ENCODE peak calls at places on chromosomes 13 and 19, in five cellular contexts. One of them, this sample, is unnamed.

GRCh38 chr13:46926856-46927625 is 30.2 kb upstream of the HTR2A start:
- DNase-seq in WERI-Rb-1: no peak
- DNase-seq in foreskin fibroblast: peak
- DNase-seq in colonic mucosa: no peak
- DNase-seq in mucosa of descending colon: no peak
- DNase-seq in this sample: no peak

GRCh38 chr19:10998045-10998533 is 37.3 kb downstream of the SMARCA4 start:
- DNase-seq in colonic mucosa: peak
- DNase-seq in foreskin fibroblast: no peak
- DNase-seq in WERI-Rb-1: no peak
- DNase-seq in mucosa of descending colon: no peak
- DNase-seq in this sample: no peak

GRCh38 chr19:52140077-52140710 is 456 bp upstream of the ZNF616 start:
- DNase-seq in mucosa of descending colon: no peak
- DNase-seq in foreskin fibroblast: no peak
- DNase-seq in colonic mucosa: no peak
- DNase-seq in WERI-Rb-1: no peak
- DNase-seq in this sample: no peak

GRCh38 chr13:100089633-100090032 is 740 bp downstream of the PCCA start:
- DNase-seq in WERI-Rb-1: no peak
- DNase-seq in colonic mucosa: peak
- DNase-seq in mucosa of descending colon: no peak
- DNase-seq in foreskin fibroblast: no peak
- DNase-seq in this sample: peak

GRCh38 chr19:5075603-5076002 is 106.7 kb downstream of the KDM4B start:
- DNase-seq in mucosa of descending colon: no peak
- DNase-seq in colonic mucosa: no peak
- DNase-seq in foreskin fibroblast: no peak
- DNase-seq in WERI-Rb-1: no peak
- DNase-seq in this sample: no peak

GRCh38 chr13:106038752-106039151 is 496.7 kb downstream of the EFNB2 start:
- DNase-seq in mucosa of descending colon: no peak
- DNase-seq in WERI-Rb-1: no peak
- DNase-seq in foreskin fibroblast: peak
- DNase-seq in colonic mucosa: no peak
- DNase-seq in this sample: no peak

GRCh38 chr13:20181180-20181579 is 11.6 kb downstream of the GJB2 start:
- DNase-seq in foreskin fibroblast: no peak
- DNase-seq in WERI-Rb-1: no peak
- DNase-seq in colonic mucosa: no peak
- DNase-seq in mucosa of descending colon: no peak
- DNase-seq in this sample: no peak

GRCh38 chr13:27481766-27482165 is 31.4 kb upstream of the MTIF3 start:
- DNase-seq in foreskin fibroblast: peak
- DNase-seq in colonic mucosa: peak
- DNase-seq in WERI-Rb-1: peak
- DNase-seq in mucosa of descending colon: no peak
- DNase-seq in this sample: no peak

GRCh38 chr13:95118541-95119324 is 182.5 kb downstream of the ABCC4 start:
- DNase-seq in foreskin fibroblast: no peak
- DNase-seq in WERI-Rb-1: no peak
- DNase-seq in mucosa of descending colon: no peak
- DNase-seq in colonic mucosa: no peak
- DNase-seq in this sample: no peak

GRCh38 chr19:30530751-30531150 is 158.6 kb downstream of the ZNF536 start:
- DNase-seq in foreskin fibroblast: no peak
- DNase-seq in mucosa of descending colon: no peak
- DNase-seq in colonic mucosa: no peak
- DNase-seq in WERI-Rb-1: no peak
- DNase-seq in this sample: no peak

GRCh38 chr13:94704347-94705080 is 7.8 kb downstream of the SOX21 start:
- DNase-seq in WERI-Rb-1: no peak
- DNase-seq in colonic mucosa: no peak
- DNase-seq in foreskin fibroblast: no peak
- DNase-seq in mucosa of descending colon: no peak
- DNase-seq in this sample: no peak

GRCh38 chr13:74015137-74015536 is 119.1 kb downstream of the KLF12 start:
- DNase-seq in WERI-Rb-1: no peak
- DNase-seq in colonic mucosa: no peak
- DNase-seq in mucosa of descending colon: no peak
- DNase-seq in foreskin fibroblast: no peak
- DNase-seq in this sample: no peak

GRCh38 chr13:66914155-66914554 is 316.0 kb downstream of the PCDH9 start:
- DNase-seq in colonic mucosa: no peak
- DNase-seq in mucosa of descending colon: no peak
- DNase-seq in WERI-Rb-1: no peak
- DNase-seq in foreskin fibroblast: no peak
- DNase-seq in this sample: no peak

GRCh38 chr13:35554972-35555623 is 78.6 kb upstream of the MAB21L1 start:
- DNase-seq in foreskin fibroblast: no peak
- DNase-seq in colonic mucosa: no peak
- DNase-seq in mucosa of descending colon: no peak
- DNase-seq in WERI-Rb-1: no peak
- DNase-seq in this sample: no peak

GRCh38 chr13:73222627-73223026 is 163.8 kb downstream of the KLF5 start:
- DNase-seq in colonic mucosa: no peak
- DNase-seq in WERI-Rb-1: no peak
- DNase-seq in foreskin fibroblast: no peak
- DNase-seq in mucosa of descending colon: no peak
- DNase-seq in this sample: no peak

GRCh38 chr19:571127-571974 is 1.0 kb upstream of the BSG start:
- DNase-seq in colonic mucosa: peak
- DNase-seq in WERI-Rb-1: peak
- DNase-seq in mucosa of descending colon: peak
- DNase-seq in foreskin fibroblast: no peak
- DNase-seq in this sample: peak

GRCh38 chr13:55341891-55342290 is 1798.8 kb upstream of the PRR20A start:
- DNase-seq in foreskin fibroblast: no peak
- DNase-seq in colonic mucosa: no peak
- DNase-seq in mucosa of descending colon: no peak
- DNase-seq in WERI-Rb-1: no peak
- DNase-seq in this sample: no peak

GRCh38 chr13:76975863-76976262 is 16.0 kb upstream of the CLN5 start:
- DNase-seq in WERI-Rb-1: no peak
- DNase-seq in mucosa of descending colon: no peak
- DNase-seq in colonic mucosa: no peak
- DNase-seq in foreskin fibroblast: no peak
- DNase-seq in this sample: no peak

GRCh38 chr13:99313473-99313872 is 6.3 kb upstream of the GPR183 start:
- DNase-seq in mucosa of descending colon: no peak
- DNase-seq in colonic mucosa: no peak
- DNase-seq in WERI-Rb-1: no peak
- DNase-seq in foreskin fibroblast: no peak
- DNase-seq in this sample: no peak

GRCh38 chr19:4063369-4064072 is 3.2 kb downstream of the ZBTB7A start:
- DNase-seq in colonic mucosa: peak
- DNase-seq in mucosa of descending colon: no peak
- DNase-seq in WERI-Rb-1: no peak
- DNase-seq in foreskin fibroblast: no peak
- DNase-seq in this sample: no peak

GRCh38 chr13:102402292-102402691 is 444 bp upstream of the FGF14 start:
- DNase-seq in WERI-Rb-1: peak
- DNase-seq in mucosa of descending colon: no peak
- DNase-seq in foreskin fibroblast: peak
- DNase-seq in colonic mucosa: no peak
- DNase-seq in this sample: no peak

GRCh38 chr13:80010286-80010831 is 330.6 kb downstream of the SPRY2 start:
- DNase-seq in mucosa of descending colon: no peak
- DNase-seq in foreskin fibroblast: no peak
- DNase-seq in WERI-Rb-1: no peak
- DNase-seq in colonic mucosa: no peak
- DNase-seq in this sample: no peak

GRCh38 chr13:62129000-62129551 is 713.4 kb upstream of the PCDH20 start:
- DNase-seq in WERI-Rb-1: no peak
- DNase-seq in mucosa of descending colon: no peak
- DNase-seq in foreskin fibroblast: no peak
- DNase-seq in colonic mucosa: no peak
- DNase-seq in this sample: no peak

GRCh38 chr19:10112037-10112751 is 701 bp downstream of the P2RY11 start:
- DNase-seq in foreskin fibroblast: no peak
- DNase-seq in WERI-Rb-1: no peak
- DNase-seq in mucosa of descending colon: peak
- DNase-seq in colonic mucosa: no peak
- DNase-seq in this sample: peak

GRCh38 chr19:32719611-32720059 is at the start of gene TDRD12:
- DNase-seq in colonic mucosa: no peak
- DNase-seq in foreskin fibroblast: no peak
- DNase-seq in mucosa of descending colon: no peak
- DNase-seq in WERI-Rb-1: peak
- DNase-seq in this sample: peak

GRCh38 chr19:41758846-41759245 is 3.5 kb downstream of the CEACAM6 start:
- DNase-seq in colonic mucosa: no peak
- DNase-seq in mucosa of descending colon: no peak
- DNase-seq in foreskin fibroblast: no peak
- DNase-seq in WERI-Rb-1: no peak
- DNase-seq in this sample: no peak

GRCh38 chr19:41753159-41753558 is 2.2 kb upstream of the CEACAM6 start:
- DNase-seq in colonic mucosa: peak
- DNase-seq in foreskin fibroblast: peak
- DNase-seq in mucosa of descending colon: peak
- DNase-seq in WERI-Rb-1: peak
- DNase-seq in this sample: peak

GRCh38 chr19:41753936-41754529 is 1.3 kb upstream of the CEACAM6 start:
- DNase-seq in mucosa of descending colon: no peak
- DNase-seq in foreskin fibroblast: peak
- DNase-seq in colonic mucosa: peak
- DNase-seq in WERI-Rb-1: peak
- DNase-seq in this sample: no peak

GRCh38 chr19:41754596-41754995 is 734 bp upstream of the CEACAM6 start:
- DNase-seq in foreskin fibroblast: no peak
- DNase-seq in mucosa of descending colon: no peak
- DNase-seq in colonic mucosa: no peak
- DNase-seq in WERI-Rb-1: no peak
- DNase-seq in this sample: no peak

GRCh38 chr19:41755328-41755913 is at the start of gene CEACAM6:
- DNase-seq in foreskin fibroblast: no peak
- DNase-seq in colonic mucosa: peak
- DNase-seq in WERI-Rb-1: no peak
- DNase-seq in mucosa of descending colon: peak
- DNase-seq in this sample: no peak
- TF ChIP-seq CTCF in foreskin fibroblast: no peak
- TF ChIP-seq CTCF in colonic mucosa: no peak
- TF ChIP-seq CTCF in WERI-Rb-1: no peak
- TF ChIP-seq CTCF in mucosa of descending colon: no peak
- TF ChIP-seq CTCF in this sample: no peak

DNA sequence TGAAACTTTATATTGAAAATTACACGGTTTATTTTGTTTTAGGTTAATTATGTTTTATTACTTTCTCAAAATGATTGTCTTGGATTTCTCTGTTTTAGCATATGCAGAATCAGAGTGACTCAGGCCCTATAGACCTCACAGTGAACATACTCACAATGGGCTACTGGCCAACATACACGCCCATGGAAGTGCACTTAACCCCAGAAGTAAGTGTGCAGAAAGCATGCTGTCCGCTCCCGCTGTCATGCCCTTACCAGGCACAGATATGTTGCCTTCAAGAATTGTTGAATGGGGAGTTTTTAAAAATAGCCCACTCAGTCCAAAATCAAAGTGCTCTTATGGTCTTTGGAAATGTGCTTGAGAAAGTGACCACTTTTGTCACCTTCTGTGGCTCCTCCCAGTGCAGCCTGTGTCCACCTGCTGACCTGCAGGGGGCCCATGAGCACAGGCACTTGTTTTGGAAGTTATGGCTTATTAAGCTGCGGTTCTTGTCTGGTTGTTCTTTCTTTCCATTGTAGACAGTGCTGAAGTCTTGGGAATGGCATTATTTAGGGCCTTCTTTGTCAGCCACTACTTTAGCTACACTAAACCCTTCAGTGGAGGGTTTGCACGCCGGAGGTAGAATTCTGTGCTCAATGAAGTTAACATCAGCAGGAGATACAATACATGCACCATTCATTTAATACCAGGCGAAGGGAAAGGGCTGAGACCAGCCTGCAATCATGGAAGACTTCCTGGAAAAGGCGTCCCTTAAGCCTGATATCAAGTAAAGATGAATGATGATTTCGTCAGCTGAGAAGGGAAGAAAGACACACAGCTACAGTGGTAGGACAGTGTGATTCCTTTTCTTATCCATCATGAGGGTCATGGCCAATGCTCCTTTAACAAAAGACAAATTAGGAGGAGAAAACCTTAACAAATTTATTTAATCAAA is 36.7 kb downstream of the CUL4A start:
- DNase-seq in WERI-Rb-1: peak
- DNase-seq in foreskin fibroblast: no peak
- DNase-seq in mucosa of descending colon: no peak
- DNase-seq in colonic mucosa: no peak
- DNase-seq in this sample: no peak
- TF ChIP-seq CTCF in WERI-Rb-1: peak
- TF ChIP-seq CTCF in foreskin fibroblast: peak
- TF ChIP-seq CTCF in mucosa of descending colon: no peak
- TF ChIP-seq CTCF in colonic mucosa: no peak
- TF ChIP-seq CTCF in this sample: peak

GRCh38 chr19:17079710-17080440 is 4.3 kb downstream of the MYO9B start:
- DNase-seq in foreskin fibroblast: peak
- DNase-seq in WERI-Rb-1: peak
- DNase-seq in colonic mucosa: peak
- DNase-seq in mucosa of descending colon: peak
- DNase-seq in this sample: peak
- TF ChIP-seq CTCF in foreskin fibroblast: peak
- TF ChIP-seq CTCF in WERI-Rb-1: peak
- TF ChIP-seq CTCF in colonic mucosa: peak
- TF ChIP-seq CTCF in mucosa of descending colon: no peak
- TF ChIP-seq CTCF in this sample: peak

GRCh38 chr13:52711277-52711676 is 28.3 kb downstream of the CNMD start:
- DNase-seq in WERI-Rb-1: no peak
- DNase-seq in colonic mucosa: no peak
- DNase-seq in foreskin fibroblast: no peak
- DNase-seq in mucosa of descending colon: no peak
- DNase-seq in this sample: no peak
- TF ChIP-seq CTCF in WERI-Rb-1: no peak
- TF ChIP-seq CTCF in colonic mucosa: no peak
- TF ChIP-seq CTCF in foreskin fibroblast: no peak
- TF ChIP-seq CTCF in mucosa of descending colon: no peak
- TF ChIP-seq CTCF in this sample: no peak

This sample was measured in GM06990.